ENCODE peak calls at places on chromosomes 1 and 21, in seven cellular contexts. One of them, this sample, is unnamed.

GRCh38 chr21:45353200-45353599 is 51.8 kb upstream of the COL18A1 start:
- DNase-seq in H9: no peak
- DNase-seq in heart left ventricle: no peak
- DNase-seq in tibial artery: no peak
- DNase-seq in body of pancreas: no peak
- DNase-seq in left ventricle myocardium inferior: no peak
- DNase-seq in HepG2: no peak
- DNase-seq in this sample: no peak

GRCh38 chr21:39911792-39912191 is 44.6 kb downstream of the PCP4 start:
- DNase-seq in H9: no peak
- DNase-seq in heart left ventricle: no peak
- DNase-seq in tibial artery: no peak
- DNase-seq in body of pancreas: no peak
- DNase-seq in left ventricle myocardium inferior: no peak
- DNase-seq in HepG2: no peak
- DNase-seq in this sample: no peak

GRCh38 chr1:46278807-46279206 is 24.6 kb downstream of the LRRC41 start:
- DNase-seq in H9: no peak
- DNase-seq in heart left ventricle: no peak
- DNase-seq in tibial artery: no peak
- DNase-seq in body of pancreas: no peak
- DNase-seq in left ventricle myocardium inferior: no peak
- DNase-seq in HepG2: no peak
- DNase-seq in this sample: no peak

GRCh38 chr1:56547977-56548376 is 31.4 kb downstream of the PLPP3 start:
- DNase-seq in H9: no peak
- DNase-seq in heart left ventricle: peak; percentile 40
- DNase-seq in tibial artery: peak; percentile 25
- DNase-seq in body of pancreas: peak; percentile 25
- DNase-seq in left ventricle myocardium inferior: peak; percentile 61
- DNase-seq in HepG2: peak; percentile 39
- DNase-seq in this sample: no peak

GRCh38 chr1:226664413-226665101 is 74.5 kb downstream of the ITPKB start:
- DNase-seq in H9: no peak
- DNase-seq in heart left ventricle: peak; percentile 81
- DNase-seq in tibial artery: peak; percentile 73
- DNase-seq in body of pancreas: peak; percentile 81
- DNase-seq in left ventricle myocardium inferior: peak; percentile 46
- DNase-seq in HepG2: no peak
- DNase-seq in this sample: peak; percentile 46

GRCh38 chr21:33848252-33848953 is 67.2 kb downstream of the ATP5PO start:
- DNase-seq in H9: no peak
- DNase-seq in heart left ventricle: no peak
- DNase-seq in tibial artery: no peak
- DNase-seq in body of pancreas: no peak
- DNase-seq in left ventricle myocardium inferior: no peak
- DNase-seq in HepG2: no peak
- DNase-seq in this sample: no peak

GRCh38 chr1:226654046-226654445 is 85.0 kb downstream of the ITPKB start:
- DNase-seq in H9: peak; percentile 77
- DNase-seq in heart left ventricle: no peak
- DNase-seq in tibial artery: no peak
- DNase-seq in body of pancreas: no peak
- DNase-seq in left ventricle myocardium inferior: no peak
- DNase-seq in HepG2: peak; percentile 17
- DNase-seq in this sample: no peak

GRCh38 chr1:33295450-33296081 is 25.3 kb downstream of the A3GALT2 start:
- DNase-seq in H9: peak; percentile 90
- DNase-seq in heart left ventricle: peak; percentile 81
- DNase-seq in tibial artery: peak; percentile 84
- DNase-seq in body of pancreas: peak; percentile 87
- DNase-seq in left ventricle myocardium inferior: peak; percentile 88
- DNase-seq in HepG2: peak; percentile 62
- DNase-seq in this sample: peak; percentile 83

GRCh38 chr1:185795181-185795580 is 61.0 kb downstream of the HMCN1 start:
- DNase-seq in H9: no peak
- DNase-seq in heart left ventricle: no peak
- DNase-seq in tibial artery: no peak
- DNase-seq in body of pancreas: no peak
- DNase-seq in left ventricle myocardium inferior: no peak
- DNase-seq in HepG2: no peak
- DNase-seq in this sample: no peak

GRCh38 chr1:223631367-223631977 is 34.0 kb downstream of the CAPN8 start:
- DNase-seq in H9: no peak
- DNase-seq in heart left ventricle: no peak
- DNase-seq in tibial artery: no peak
- DNase-seq in body of pancreas: no peak
- DNase-seq in left ventricle myocardium inferior: no peak
- DNase-seq in HepG2: no peak
- DNase-seq in this sample: no peak

GRCh38 chr1:58781541-58782307 is 2.1 kb downstream of the JUN start:
- DNase-seq in H9: peak; percentile 32
- DNase-seq in heart left ventricle: peak; percentile 83
- DNase-seq in tibial artery: peak; percentile 70
- DNase-seq in body of pancreas: peak; percentile 72
- DNase-seq in left ventricle myocardium inferior: peak; percentile 76
- DNase-seq in HepG2: no peak
- DNase-seq in this sample: peak; percentile 86

GRCh38 chr1:58783993-58784757 is at the start of gene JUN:
- DNase-seq in H9: peak; percentile 99
- DNase-seq in heart left ventricle: peak; percentile 100
- DNase-seq in tibial artery: peak; percentile 100
- DNase-seq in body of pancreas: peak; percentile 100
- DNase-seq in left ventricle myocardium inferior: peak; percentile 100
- DNase-seq in HepG2: peak; percentile 98
- DNase-seq in this sample: peak; percentile 99

GRCh38 chr1:58780586-58781452 is 3.0 kb downstream of the JUN start:
- DNase-seq in H9: no peak
- DNase-seq in heart left ventricle: no peak
- DNase-seq in tibial artery: no peak
- DNase-seq in body of pancreas: peak; percentile 31
- DNase-seq in left ventricle myocardium inferior: no peak
- DNase-seq in HepG2: no peak
- DNase-seq in this sample: no peak

GRCh38 chr1:58783090-58783992 is 506 bp downstream of the JUN start:
- DNase-seq in H9: peak; percentile 47
- DNase-seq in heart left ventricle: peak; percentile 58
- DNase-seq in tibial artery: peak; percentile 64
- DNase-seq in body of pancreas: peak; percentile 66
- DNase-seq in left ventricle myocardium inferior: peak; percentile 50
- DNase-seq in HepG2: no peak
- DNase-seq in this sample: peak; percentile 89

DNA sequence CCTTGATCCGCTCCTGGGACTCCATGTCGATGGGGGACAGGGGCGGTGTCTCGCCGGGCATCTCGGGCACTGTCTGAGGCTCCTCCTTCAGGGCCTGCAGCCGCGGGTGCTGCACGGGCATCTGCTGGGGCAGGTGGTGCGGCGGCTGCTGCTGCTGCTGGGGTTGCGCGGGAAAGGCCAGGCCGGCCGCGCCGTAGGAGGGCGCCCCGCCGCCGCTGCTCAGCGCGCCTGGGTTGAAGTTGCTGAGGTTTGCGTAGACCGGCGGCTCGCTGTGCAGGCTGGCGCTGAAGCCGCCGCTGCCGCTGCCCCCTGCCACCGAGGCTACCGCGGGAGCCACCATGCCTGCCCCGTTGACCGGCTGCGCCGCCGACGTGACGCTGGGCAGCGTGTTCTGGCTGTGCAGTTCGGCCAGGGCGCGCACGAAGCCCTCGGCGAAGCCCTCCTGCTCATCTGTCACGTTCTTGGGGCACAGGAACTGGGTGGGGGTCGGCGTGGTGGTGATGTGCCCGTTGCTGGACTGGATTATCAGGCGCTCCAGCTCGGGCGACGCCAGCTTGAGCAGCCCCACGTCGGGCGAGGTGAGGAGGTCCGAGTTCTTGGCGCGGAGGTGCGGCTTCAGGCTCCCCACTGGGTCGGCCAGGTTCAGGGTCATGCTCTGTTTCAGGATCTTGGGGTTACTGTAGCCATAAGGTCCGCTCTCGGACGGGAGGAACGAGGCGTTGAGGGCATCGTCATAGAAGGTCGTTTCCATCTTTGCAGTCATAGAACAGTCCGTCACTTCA is 1.3 kb downstream of the JUN start:
- DNase-seq in H9: peak; percentile 67
- DNase-seq in heart left ventricle: peak; percentile 51
- DNase-seq in tibial artery: peak; percentile 54
- DNase-seq in body of pancreas: peak; percentile 64
- DNase-seq in left ventricle myocardium inferior: peak; percentile 56
- DNase-seq in HepG2: no peak
- DNase-seq in this sample: peak; percentile 70
- H3K27ac ChIP-seq in H9: no peak overlapping the region
- H3K27ac ChIP-seq in heart left ventricle: peak overlapping the region; percentile 95
- H3K27ac ChIP-seq in tibial artery: peak overlapping the region; percentile 100
- H3K27ac ChIP-seq in body of pancreas: peak overlapping the region; percentile 100
- H3K27ac ChIP-seq in left ventricle myocardium inferior: peak overlapping the region; percentile 99
- H3K27ac ChIP-seq in HepG2: peak overlapping the region; percentile 86
- H3K27ac ChIP-seq in this sample: peak overlapping the region; percentile 97

DNA sequence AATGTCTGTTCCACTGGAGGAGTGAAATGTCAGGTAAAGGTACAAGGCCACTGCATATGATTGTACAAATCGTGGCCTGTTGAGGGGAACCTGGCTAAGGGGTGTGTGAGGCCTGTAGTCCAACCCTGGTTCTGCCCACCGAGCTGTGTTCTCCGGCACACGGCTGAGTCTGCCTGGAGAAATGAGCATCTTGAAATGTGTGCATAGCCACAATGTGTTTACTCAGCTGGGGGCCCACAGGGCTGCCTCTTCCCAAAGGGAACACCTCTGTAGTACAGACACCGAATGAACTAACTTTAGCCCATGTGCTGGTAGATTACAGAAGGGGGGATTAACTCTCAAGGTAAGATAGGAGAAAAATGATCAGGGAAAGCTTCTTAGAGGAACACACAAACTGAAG is 30.2 kb downstream of the AK4 start:
- DNase-seq in H9: no peak
- DNase-seq in heart left ventricle: no peak
- DNase-seq in tibial artery: no peak
- DNase-seq in body of pancreas: no peak
- DNase-seq in left ventricle myocardium inferior: no peak
- DNase-seq in HepG2: no peak
- DNase-seq in this sample: no peak
- TF ChIP-seq CTCF in H9: no peak
- TF ChIP-seq CTCF in heart left ventricle: no peak
- TF ChIP-seq CTCF in tibial artery: no peak
- TF ChIP-seq CTCF in body of pancreas: no peak
- TF ChIP-seq CTCF in left ventricle myocardium inferior: no peak
- TF ChIP-seq CTCF in HepG2: no peak
- TF ChIP-seq CTCF in this sample: no peak

GRCh38 chr1:181133969-181134418 is 45.5 kb downstream of the IER5 start:
- DNase-seq in H9: no peak
- DNase-seq in heart left ventricle: no peak
- DNase-seq in tibial artery: no peak
- DNase-seq in body of pancreas: no peak
- DNase-seq in left ventricle myocardium inferior: no peak
- DNase-seq in HepG2: no peak
- DNase-seq in this sample: no peak

GRCh38 chr1:181128592-181129497 is 40.3 kb downstream of the IER5 start:
- DNase-seq in H9: peak; percentile 63
- DNase-seq in heart left ventricle: no peak
- DNase-seq in tibial artery: no peak
- DNase-seq in body of pancreas: peak; percentile 61
- DNase-seq in left ventricle myocardium inferior: no peak
- DNase-seq in HepG2: no peak
- DNase-seq in this sample: peak; percentile 92

GRCh38 chr1:181133441-181133951 is 45.0 kb downstream of the IER5 start:
- DNase-seq in H9: peak; percentile 76
- DNase-seq in heart left ventricle: no peak
- DNase-seq in tibial artery: no peak
- DNase-seq in body of pancreas: no peak
- DNase-seq in left ventricle myocardium inferior: no peak
- DNase-seq in HepG2: peak; percentile 72
- DNase-seq in this sample: no peak

GRCh38 chr1:181129771-181130606 is 41.5 kb downstream of the IER5 start:
- DNase-seq in H9: no peak
- DNase-seq in heart left ventricle: no peak
- DNase-seq in tibial artery: no peak
- DNase-seq in body of pancreas: no peak
- DNase-seq in left ventricle myocardium inferior: no peak
- DNase-seq in HepG2: no peak
- DNase-seq in this sample: no peak

DNA sequence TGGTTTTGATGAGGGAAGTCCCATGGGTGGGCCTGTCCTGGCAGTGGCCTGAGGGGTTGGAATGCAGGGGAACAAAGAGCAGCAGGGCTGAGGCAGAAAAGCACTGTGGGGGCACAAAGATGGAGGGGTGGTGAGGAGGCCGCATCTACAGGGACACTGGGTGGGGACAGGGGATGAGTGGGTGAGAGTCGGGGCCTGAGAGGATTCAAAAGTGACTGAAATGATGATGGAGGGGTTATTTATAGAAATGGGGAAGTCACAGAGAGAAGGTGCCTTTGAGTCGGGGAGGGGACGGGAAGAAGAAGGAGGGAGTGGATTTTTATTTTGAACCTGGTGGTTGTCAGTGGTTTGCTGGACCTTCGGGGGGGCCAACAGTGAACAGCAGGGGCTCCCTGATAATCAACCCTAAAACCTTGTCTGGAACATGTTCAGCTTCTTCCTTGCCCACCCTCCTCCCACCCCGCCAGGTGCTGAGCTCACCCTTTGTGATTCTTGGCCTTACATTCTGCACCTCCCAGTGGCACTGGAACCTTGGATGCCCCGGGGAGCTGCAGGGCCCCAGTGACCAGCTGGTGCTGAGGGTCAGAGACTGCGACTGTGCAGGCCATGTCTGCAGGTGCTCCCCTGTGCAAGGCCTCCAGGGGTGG is 42.9 kb downstream of the IER5 start:
- DNase-seq in H9: no peak
- DNase-seq in heart left ventricle: no peak
- DNase-seq in tibial artery: no peak
- DNase-seq in body of pancreas: no peak
- DNase-seq in left ventricle myocardium inferior: no peak
- DNase-seq in HepG2: no peak
- DNase-seq in this sample: no peak
- H3K4me1 ChIP-seq in H9: peaks cover 15% of the 10 kb centered on the region
- H3K4me1 ChIP-seq in heart left ventricle: peaks cover 62% of the 10 kb centered on the region
- H3K4me1 ChIP-seq in tibial artery: peaks cover 18% of the 10 kb centered on the region
- H3K4me1 ChIP-seq in body of pancreas: peaks cover 27% of the 10 kb centered on the region
- H3K4me1 ChIP-seq in left ventricle myocardium inferior: peaks cover 78% of the 10 kb centered on the region
- H3K4me1 ChIP-seq in HepG2: peaks cover 76% of the 10 kb centered on the region
- H3K4me1 ChIP-seq in this sample: peaks cover 91% of the 10 kb centered on the region

GRCh38 chr1:40986328-40986783 is 6.9 kb downstream of the CTPS1 start:
- DNase-seq in H9: no peak
- DNase-seq in heart left ventricle: no peak
- DNase-seq in tibial artery: no peak
- DNase-seq in body of pancreas: peak; percentile 55
- DNase-seq in left ventricle myocardium inferior: no peak
- DNase-seq in HepG2: no peak
- DNase-seq in this sample: no peak

GRCh38 chr1:40987439-40988276 is 8.2 kb downstream of the CTPS1 start:
- DNase-seq in H9: no peak
- DNase-seq in heart left ventricle: no peak
- DNase-seq in tibial artery: no peak
- DNase-seq in body of pancreas: no peak
- DNase-seq in left ventricle myocardium inferior: no peak
- DNase-seq in HepG2: no peak
- DNase-seq in this sample: no peak

GRCh38 chr1:40986929-40987328 is 7.4 kb downstream of the CTPS1 start:
- DNase-seq in H9: no peak
- DNase-seq in heart left ventricle: no peak
- DNase-seq in tibial artery: no peak
- DNase-seq in body of pancreas: no peak
- DNase-seq in left ventricle myocardium inferior: no peak
- DNase-seq in HepG2: no peak
- DNase-seq in this sample: no peak

GRCh38 chr1:40984531-40984930 is 5.0 kb downstream of the CTPS1 start:
- DNase-seq in H9: no peak
- DNase-seq in heart left ventricle: no peak
- DNase-seq in tibial artery: no peak
- DNase-seq in body of pancreas: no peak
- DNase-seq in left ventricle myocardium inferior: no peak
- DNase-seq in HepG2: no peak
- DNase-seq in this sample: no peak

GRCh38 chr1:40985875-40986274 is 6.4 kb downstream of the CTPS1 start:
- DNase-seq in H9: no peak
- DNase-seq in heart left ventricle: no peak
- DNase-seq in tibial artery: no peak
- DNase-seq in body of pancreas: no peak
- DNase-seq in left ventricle myocardium inferior: no peak
- DNase-seq in HepG2: no peak
- DNase-seq in this sample: no peak
- H3K27ac ChIP-seq in H9: no peak overlapping the region
- H3K27ac ChIP-seq in heart left ventricle: no peak overlapping the region
- H3K27ac ChIP-seq in tibial artery: peak overlapping the region; percentile 64
- H3K27ac ChIP-seq in body of pancreas: peak overlapping the region; percentile 66
- H3K27ac ChIP-seq in left ventricle myocardium inferior: no peak overlapping the region
- H3K27ac ChIP-seq in HepG2: no peak overlapping the region
- H3K27ac ChIP-seq in this sample: no peak overlapping the region

This sample was measured in left lung.